ENCODE peak calls at places on chromosomes 12 and 14, in four cellular contexts. J is K562, U is A549, G is GM12878. R is an unnamed sample.

GRCh38 chr12:121237415-121237814 is 27.5 kb downstream of the P2RX4 start:
- DNase-seq in U (no peak), J (no peak), G (no peak), R (no peak)

GRCh38 chr12:99985631-99986030 is 895 bp upstream of the ANKS1B start:
- DNase-seq in G (no peak), U (no peak), J (no peak), R (no peak)

GRCh38 chr14:22653012-22653621 is 9.0 kb upstream of the OR6J1 start:
- DNase-seq in J (peak; percentile 53), U (peak; percentile 78), G (no peak), R (peak; percentile 67)

GRCh38 chr12:93790472-93791152 is 113.4 kb downstream of the CRADD start:
- DNase-seq in G (no peak), U (peak; percentile 6), J (peak; percentile 40), R (no peak)

GRCh38 chr14:59262717-59263469 is 74.4 kb downstream of the DAAM1 start:
- DNase-seq in J (no peak), U (no peak), G (no peak), R (no peak)

GRCh38 chr12:121871501-121871900 is 12.8 kb upstream of the HPD start:
- DNase-seq in U (no peak), J (peak; percentile 48), G (no peak), R (no peak)

GRCh38 chr14:77485256-77485655 is 13.4 kb downstream of the ISM2 start:
- DNase-seq in J (no peak), G (no peak), U (no peak), R (peak; percentile 32)

GRCh38 chr12:133130808-133131128 is 341 bp downstream of the ZNF10 start:
- DNase-seq in G (no peak), J (no peak), U (no peak), R (peak; percentile 19)

GRCh38 chr12:111455448-111456320 is 50.0 kb downstream of the SH2B3 start:
- DNase-seq in U (no peak), G (no peak), J (no peak), R (no peak)

GRCh38 chr14:106807493-106807892 is 1281.1 kb downstream of the TMEM121 start:
- DNase-seq in U (no peak), J (no peak), G (no peak), R (no peak)
- TF ChIP-seq CHD2 in U (no peak), J (no peak), G (no peak), R (no peak)

GRCh38 chr12:96236221-96236822 is 42.1 kb downstream of the ELK3 start:
- DNase-seq in G (no peak), U (no peak), J (no peak), R (no peak)
- TF ChIP-seq RCOR1 in G (no peak), U (no peak), J (no peak), R (no peak)

DNA sequence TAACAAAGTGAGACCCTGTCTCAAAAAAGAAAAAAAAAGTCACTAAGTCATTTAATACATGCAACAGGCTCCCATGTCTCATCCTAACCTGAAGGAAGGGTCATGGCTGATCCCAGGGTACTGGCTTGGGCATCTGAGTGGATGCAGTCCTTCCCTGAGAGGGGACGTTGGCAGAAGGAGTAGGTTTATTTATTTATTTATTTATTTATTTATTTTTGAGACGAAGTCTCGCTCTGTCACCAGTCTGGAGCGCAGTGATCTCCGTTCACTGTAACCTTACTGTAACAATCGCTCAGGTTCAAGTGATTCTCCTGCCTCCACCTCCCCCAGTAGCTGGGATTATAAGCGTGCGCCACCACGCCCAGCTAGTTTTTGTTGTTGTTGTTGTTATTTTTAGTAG is 7.2 kb upstream of the CALCOCO1 start:
- DNase-seq in J (no peak), G (no peak), U (no peak), R (no peak)
- TF ChIP-seq CHD2 in J (no peak), G (no peak), U (no peak), R (no peak)

DNA sequence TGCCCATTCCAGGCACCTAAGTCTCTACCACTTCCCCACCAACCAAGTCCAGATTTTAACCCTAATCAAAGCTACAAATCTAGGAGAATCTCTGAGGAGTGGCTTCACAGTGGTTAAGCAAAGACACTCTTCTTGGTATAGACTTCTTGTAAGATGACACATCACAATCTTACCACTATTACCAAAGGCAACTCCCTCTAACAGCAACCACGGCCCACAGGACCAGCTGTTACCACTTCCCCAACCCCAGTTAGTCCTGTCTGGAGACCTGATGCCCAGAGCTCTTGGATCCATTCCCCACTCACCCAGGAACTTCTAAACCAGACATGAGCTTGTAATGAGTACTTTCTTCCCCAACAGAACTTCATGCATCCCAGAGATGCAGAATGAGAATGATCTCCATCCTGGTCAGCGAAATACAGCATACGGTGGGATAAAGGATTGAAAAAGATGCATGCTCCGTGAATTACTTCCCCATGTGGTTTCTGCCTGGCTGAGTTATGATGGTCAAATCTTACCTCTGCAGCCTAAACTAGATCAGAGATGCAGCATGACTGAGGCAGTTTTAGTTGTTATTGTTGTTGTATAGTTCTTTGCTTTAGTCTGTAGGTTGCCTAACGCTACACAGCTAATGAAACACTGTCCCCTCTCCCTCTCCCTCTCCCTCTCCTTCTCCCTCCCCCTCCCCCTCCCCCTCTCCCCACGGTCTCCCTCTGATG is 87.7 kb upstream of the FOXN3 start:
- DNase-seq in G (peak; percentile 33), J (no peak), U (no peak), R (no peak)
- TF ChIP-seq RCOR1 in G (no peak), J (no peak), U (no peak), R (no peak)

GRCh38 chr14:76152333-76152681 is 585 bp downstream of the GPATCH2L start:
- DNase-seq in J (peak; percentile 53), G (peak; percentile 40), U (peak; percentile 74), R (peak; percentile 64)
- TF ChIP-seq CHD2 in J (no peak), G (no peak), U (no peak), R (peak; percentile 26)

R was measured in SK-N-SH.